ENCODE peak calls at places on chromosomes 6 and 20, in five cellular contexts. O, Y, K, E and L are unnamed samples.
A peak's percentile ranks its signal among the peaks of the same experiment; 100 is the strongest.

GRCh38 chr6:134295953-134296553 is 21.9 kb downstream of the SGK1 start:
- DNase-seq in E (peak; percentile 39), O (no peak), Y (peak; percentile 25), K (peak; percentile 48), L (peak; percentile 51)

GRCh38 chr20:33744773-33745385 is 13.1 kb downstream of the ZNF341 start:
- DNase-seq in E (no peak), O (no peak), K (peak; percentile 26), Y (no peak), L (no peak)

GRCh38 chr6:6734463-6735455 is 146.2 kb downstream of the LY86 start:
- DNase-seq in O (no peak), E (no peak), K (no peak), Y (no peak), L (no peak)

GRCh38 chr20:32507998-32508774 is 76.9 kb downstream of the NOL4L start:
- DNase-seq in K (no peak), E (no peak), O (no peak), Y (no peak), L (no peak)

GRCh38 chr20:1327241-1327653 is 1.7 kb downstream of the SDCBP2 start:
- DNase-seq in E (no peak), K (no peak), O (peak; percentile 77), Y (peak; percentile 60), L (no peak)

GRCh38 chr6:45576648-45577624 is 199.2 kb upstream of the SUPT3H start:
- DNase-seq in E (no peak), K (no peak), O (no peak), Y (no peak), L (no peak)

GRCh38 chr6:7920425-7920824 is 9.8 kb upstream of the TXNDC5 start:
- DNase-seq in Y (no peak), K (no peak), O (no peak), E (peak; percentile 44), L (no peak)

GRCh38 chr6:110596354-110596753 is 119.9 kb upstream of the SLC22A16 start:
- DNase-seq in Y (no peak), O (no peak), K (no peak), E (no peak), L (no peak)

GRCh38 chr6:143146186-143146831 is 85.6 kb downstream of the AIG1 start:
- DNase-seq in K (no peak), O (no peak), Y (no peak), E (no peak), L (no peak)

GRCh38 chr20:38357653-38358207 is 11.4 kb downstream of the LBP start:
- DNase-seq in E (no peak), K (no peak), O (no peak), Y (no peak), L (no peak)

GRCh38 chr20:35368616-35369423 is 43.0 kb downstream of the UQCC1 start:
- DNase-seq in K (no peak), Y (peak; percentile 54), O (no peak), E (no peak), L (peak; percentile 83)

GRCh38 chr20:58233881-58234528 is 5.6 kb upstream of the ANKRD60 start:
- DNase-seq in Y (peak; percentile 27), O (no peak), E (no peak), K (no peak), L (peak; percentile 80)

DNA sequence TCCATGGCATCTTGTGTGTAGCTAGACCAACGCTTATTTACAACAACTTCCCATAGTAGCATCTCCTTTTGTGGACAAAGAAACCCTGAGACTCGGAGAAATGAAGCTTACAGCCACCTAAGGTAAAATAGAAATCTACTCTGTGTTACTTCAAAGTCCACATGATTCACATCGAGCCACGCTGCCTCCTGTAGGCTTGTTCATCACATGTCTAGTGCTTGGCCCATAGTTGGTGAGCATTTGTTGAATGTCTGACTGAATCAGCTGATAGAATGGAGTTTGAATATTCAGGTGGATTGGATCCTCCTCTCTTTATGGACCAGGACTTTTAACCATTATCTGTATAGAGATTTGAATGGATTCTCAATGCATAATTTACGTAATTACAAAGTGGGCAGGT is 130.7 kb downstream of the CCDC170 start:
- DNase-seq in O (no peak), Y (no peak), K (no peak), E (no peak), L (no peak)
- H3K27ac ChIP-seq in O (no peak overlapping the region), Y (no peak overlapping the region), K (no peak overlapping the region), E (no peak overlapping the region), L (no peak overlapping the region)

GRCh38 chr6:52390361-52390727 is 28.4 kb downstream of the PAQR8 start:
- DNase-seq in Y (no peak), K (peak; percentile 25), E (no peak), O (no peak), L (peak; percentile 15)
- H3K27ac ChIP-seq in Y (no peak overlapping the region), K (peak overlapping the region; percentile 10), E (peak overlapping the region; percentile 51), O (peak overlapping the region; percentile 34), L (no peak overlapping the region)

DNA sequence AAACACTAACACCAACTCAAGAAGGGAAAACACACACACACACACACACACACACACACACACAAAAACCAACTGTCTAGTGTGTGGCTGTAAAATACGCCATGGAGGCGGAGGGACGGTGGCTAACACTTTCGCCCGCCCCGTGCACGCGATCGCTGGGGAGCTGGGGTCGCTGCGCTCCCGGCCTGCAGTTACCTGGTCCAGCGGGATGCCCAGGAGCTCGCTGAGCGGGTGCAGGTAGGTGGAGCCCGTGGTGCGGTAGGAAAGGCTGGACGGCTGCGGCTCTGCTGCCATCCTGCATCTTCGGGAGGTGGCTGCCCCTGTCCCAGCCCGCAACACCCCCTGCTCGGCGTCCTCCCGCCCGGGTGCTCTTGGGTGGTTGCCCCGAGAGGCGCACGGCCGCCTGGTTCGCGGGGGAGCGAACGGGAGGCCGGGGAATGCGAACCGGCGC is 303 bp downstream of the MBOAT1 start:
- DNase-seq in Y (no peak), E (no peak), K (no peak), O (peak; percentile 80), L (no peak)
- H3K27ac ChIP-seq in Y (peak overlapping the region; percentile 71), E (peak overlapping the region; percentile 84), K (peak overlapping the region; percentile 94), O (peak overlapping the region; percentile 80), L (peak overlapping the region; percentile 55)

DNA sequence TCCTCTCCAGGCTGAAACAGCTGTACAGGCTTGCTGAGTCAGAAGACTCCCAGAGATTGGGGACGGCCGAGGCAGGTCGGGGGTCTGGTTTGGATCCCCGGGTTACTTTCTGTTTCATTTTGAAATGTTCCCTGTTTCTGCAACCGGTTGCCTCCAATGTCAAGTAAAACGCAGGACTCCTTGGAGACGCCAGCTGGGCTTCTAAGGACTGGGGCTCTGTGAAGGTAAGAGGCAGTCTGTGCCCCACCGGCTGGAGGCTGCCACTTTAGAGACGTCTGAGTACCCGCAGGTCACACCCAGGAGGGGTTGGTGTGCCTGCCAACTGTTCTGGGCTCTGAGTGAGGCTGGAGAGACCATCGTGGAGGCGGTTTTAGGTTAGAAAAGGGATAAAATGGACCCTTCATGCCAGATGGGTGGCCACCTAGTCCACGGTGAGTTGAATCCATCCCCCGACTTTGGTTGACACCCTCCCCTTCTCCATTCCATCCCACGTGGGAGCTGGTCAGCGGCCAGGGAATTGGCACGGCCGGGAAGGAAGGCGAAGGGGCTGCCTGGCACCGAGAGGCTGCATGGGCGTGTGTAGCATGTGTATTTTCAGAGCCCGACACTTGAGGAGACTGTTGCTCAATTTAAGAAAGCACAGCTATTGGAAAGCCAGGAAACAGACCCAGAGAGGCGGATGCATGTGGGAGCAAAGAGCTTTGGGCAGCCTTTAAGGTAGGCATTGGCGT is 240.9 kb downstream of the PHACTR1 start:
- DNase-seq in O (no peak), E (no peak), K (no peak), Y (peak; percentile 36), L (peak; percentile 2)
- H3K27ac ChIP-seq in O (peak overlapping the region; percentile 68), E (no peak overlapping the region), K (no peak overlapping the region), Y (peak overlapping the region; percentile 65), L (no peak overlapping the region)

DNA sequence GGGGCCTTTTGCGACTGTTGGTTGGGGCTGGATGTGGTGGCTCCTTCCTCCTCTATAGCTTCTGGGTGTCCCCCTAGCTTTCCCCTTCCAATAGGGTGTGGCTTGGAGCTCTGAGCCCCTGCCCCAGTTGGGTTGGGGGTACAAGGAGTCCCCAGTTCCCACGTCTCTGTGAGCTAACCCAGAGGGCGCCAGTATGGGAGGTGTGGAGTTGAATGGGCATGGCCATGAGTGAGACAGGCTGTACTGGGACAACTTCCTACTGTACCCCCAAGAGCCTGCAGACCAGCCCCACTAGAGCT is 1.2 kb downstream of the C20orf204 start:
- DNase-seq in E (no peak), K (no peak), Y (no peak), O (no peak), L (no peak)
- H3K27ac ChIP-seq in E (no peak overlapping the region), K (no peak overlapping the region), Y (no peak overlapping the region), O (no peak overlapping the region), L (no peak overlapping the region)